ENCODE peak calls at places on chromosomes 12 and 14, in five cellular contexts. I is heart left ventricle, S is Caco-2, B is left ventricle myocardium inferior, C is choroid plexus epithelial cell. L is an unnamed sample.

GRCh38 chr12:124828264-124829007 is 35.2 kb downstream of the SCARB1 start:
- DNase-seq in S (peak), C (peak), I (no peak), B (no peak), L (no peak)

GRCh38 chr14:75254901-75255300 is 23.7 kb upstream of the FOS start:
- DNase-seq in C (no peak), I (no peak), B (no peak), S (no peak), L (no peak)

GRCh38 chr12:68789144-68789878 is 18.7 kb upstream of the MDM2 start:
- DNase-seq in B (no peak), S (peak), C (no peak), I (no peak), L (no peak)

GRCh38 chr14:92660571-92660970 is 87.9 kb downstream of the LGMN start:
- DNase-seq in I (no peak), B (no peak), C (no peak), S (no peak), L (no peak)

GRCh38 chr12:112936264-112936663 is 2.0 kb upstream of the OAS3 start:
- DNase-seq in B (no peak), I (no peak), C (no peak), S (no peak), L (no peak)

GRCh38 chr12:76563061-76563460 is 3.5 kb upstream of the OSBPL8 start:
- DNase-seq in I (no peak), C (no peak), S (no peak), B (no peak), L (no peak)

GRCh38 chr14:75144944-75145343 is 18.1 kb upstream of the NEK9 start:
- DNase-seq in I (no peak), B (no peak), C (peak), S (no peak), L (no peak)

GRCh38 chr12:3632256-3633240 is 120.4 kb downstream of the CRACR2A start:
- DNase-seq in B (no peak), S (no peak), C (peak), I (no peak), L (peak)

GRCh38 chr12:25328082-25328712 is 77.5 kb upstream of the KRAS start:
- DNase-seq in S (no peak), B (no peak), C (peak), I (no peak), L (peak)

GRCh38 chr12:11702959-11703358 is 53.5 kb downstream of the ETV6 start:
- DNase-seq in C (no peak), I (no peak), B (no peak), S (no peak), L (no peak)

GRCh38 chr12:111014547-111014946 is 94.2 kb upstream of the MYL2 start:
- DNase-seq in C (no peak), B (no peak), I (no peak), S (no peak), L (no peak)

GRCh38 chr14:99214701-99215100 is 57.3 kb downstream of the BCL11B start:
- DNase-seq in C (no peak), I (no peak), B (no peak), S (no peak), L (no peak)

GRCh38 chr14:43168374-43168925 is 1338.6 kb downstream of the FSCB start:
- DNase-seq in I (no peak), B (no peak), S (no peak), C (no peak), L (no peak)

GRCh38 chr12:104466694-104467345 is 10.1 kb downstream of the CHST11 start:
- DNase-seq in S (no peak), I (no peak), B (no peak), C (no peak), L (no peak)

GRCh38 chr14:64478634-64479250 is 13.4 kb downstream of the AKAP5 start:
- DNase-seq in S (no peak), C (peak), I (no peak), B (no peak), L (peak)

GRCh38 chr14:89221109-89221508 is 195.9 kb downstream of the FOXN3 start:
- DNase-seq in C (peak), S (no peak), I (no peak), B (no peak), L (peak)

GRCh38 chr12:113057565-113058485 is 1.3 kb downstream of the DTX1 start:
- DNase-seq in S (no peak), C (no peak), I (no peak), B (no peak), L (no peak)

GRCh38 chr12:112393328-112393727 is 11.1 kb upstream of the HECTD4 start:
- DNase-seq in I (no peak), B (no peak), S (no peak), C (no peak), L (no peak)

GRCh38 chr12:131980263-131980662 is 30.5 kb downstream of the EP400 start:
- DNase-seq in I (no peak), S (no peak), B (no peak), C (peak), L (peak)

GRCh38 chr12:29160230-29160629 is 11.2 kb downstream of the FAR2 start:
- DNase-seq in C (no peak), I (no peak), B (no peak), S (no peak), L (no peak)

GRCh38 chr12:66103011-66103913 is 27.3 kb downstream of the LLPH start:
- DNase-seq in S (no peak), C (no peak), B (no peak), I (no peak), L (no peak)

GRCh38 chr12:50572275-50572674 is 67.5 kb downstream of the DIP2B start:
- DNase-seq in B (no peak), I (no peak), S (no peak), C (peak), L (peak)

GRCh38 chr12:120692524-120693033 is 5.6 kb downstream of the MLEC start:
- DNase-seq in S (no peak), I (no peak), B (no peak), C (peak), L (peak)

GRCh38 chr14:26194816-26195215 is 403.0 kb downstream of the NOVA1 start:
- DNase-seq in B (no peak), S (no peak), C (no peak), I (no peak), L (no peak)

GRCh38 chr12:66964629-66965028 is 285.8 kb upstream of the GRIP1 start:
- DNase-seq in C (peak), I (no peak), S (no peak), B (no peak), L (no peak)

GRCh38 chr12:47079365-47079893 is at the start of gene PCED1B:
- DNase-seq in B (peak), I (peak), S (peak), C (peak), L (peak)

GRCh38 chr14:81095539-81095938 is 125.2 kb downstream of the GTF2A1 start:
- DNase-seq in I (no peak), C (no peak), S (no peak), B (no peak), L (no peak)

GRCh38 chr12:29164477-29165163 is 15.5 kb downstream of the FAR2 start:
- DNase-seq in C (peak), I (no peak), S (no peak), B (no peak), L (peak)

GRCh38 chr12:64893961-64894360 is 69.5 kb downstream of the TBC1D30 start:
- DNase-seq in B (no peak), C (peak), S (no peak), I (no peak), L (peak)

GRCh38 chr12:66453111-66453510 is 150.8 kb downstream of the HELB start:
- DNase-seq in C (no peak), I (no peak), B (no peak), S (no peak), L (no peak)

GRCh38 chr12:127607146-127607725 is 659.7 kb upstream of the TMEM132C start:
- DNase-seq in B (no peak), C (no peak), S (no peak), I (no peak), L (no peak)

GRCh38 chr12:111437816-111438454 is 32.2 kb downstream of the SH2B3 start:
- DNase-seq in C (peak), I (no peak), B (no peak), S (no peak), L (peak)

GRCh38 chr12:3257411-3257810 is 180.2 kb downstream of the TSPAN9 start:
- DNase-seq in B (no peak), S (no peak), C (no peak), I (no peak), L (no peak)

GRCh38 chr12:14071833-14072232 is 90.4 kb upstream of the GRIN2B start:
- DNase-seq in I (no peak), S (no peak), B (no peak), C (no peak), L (no peak)

DNA sequence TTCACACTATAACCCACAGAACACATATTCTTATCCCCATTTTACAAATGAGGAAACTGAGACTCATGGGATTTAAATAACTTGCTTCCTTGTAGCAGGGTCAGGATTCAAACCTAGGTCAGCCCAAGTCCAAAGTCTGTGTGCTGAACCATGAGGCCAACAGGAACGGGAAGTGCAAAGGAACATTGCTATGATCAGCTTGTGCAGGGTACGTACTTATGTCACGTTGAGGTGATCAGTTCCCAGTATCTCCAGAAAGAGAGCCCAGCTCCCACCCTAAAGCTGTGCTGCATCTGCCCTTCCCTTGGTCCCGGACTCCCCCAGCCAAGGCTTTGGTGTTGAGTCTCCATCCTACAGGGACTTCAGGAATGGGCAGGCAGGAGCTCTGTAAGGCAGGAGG is 82.7 kb upstream of the FICD start:
- DNase-seq in C (no peak), I (no peak), B (no peak), S (no peak), L (no peak)
- TF ChIP-seq CTCF in C (no peak), I (no peak), B (no peak), S (no peak), L (no peak)

DNA sequence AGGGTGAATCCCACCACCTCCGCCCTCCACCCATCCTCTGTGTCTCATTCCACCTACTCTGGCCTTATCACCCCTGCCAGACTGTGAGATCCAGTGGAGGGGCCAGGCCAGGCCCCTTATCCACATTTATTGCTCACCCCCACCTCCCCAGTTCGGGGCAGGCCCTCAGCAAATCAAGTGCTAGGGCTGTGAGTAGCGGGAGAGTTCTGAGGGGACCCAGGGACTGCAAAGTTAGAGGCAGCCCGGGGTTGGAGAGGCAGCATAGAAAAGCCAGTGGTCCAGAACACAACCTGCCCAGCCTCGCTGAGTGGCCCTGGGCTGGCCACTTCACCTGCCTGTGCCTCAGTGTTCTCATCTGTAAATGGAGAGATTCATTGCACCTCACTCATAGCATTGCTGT is 27.2 kb upstream of the ACTN1 start:
- DNase-seq in C (no peak), I (no peak), S (no peak), B (no peak), L (no peak)
- H3K4me3 ChIP-seq in C (no peak), I (no peak), S (no peak), B (no peak), L (no peak)

DNA sequence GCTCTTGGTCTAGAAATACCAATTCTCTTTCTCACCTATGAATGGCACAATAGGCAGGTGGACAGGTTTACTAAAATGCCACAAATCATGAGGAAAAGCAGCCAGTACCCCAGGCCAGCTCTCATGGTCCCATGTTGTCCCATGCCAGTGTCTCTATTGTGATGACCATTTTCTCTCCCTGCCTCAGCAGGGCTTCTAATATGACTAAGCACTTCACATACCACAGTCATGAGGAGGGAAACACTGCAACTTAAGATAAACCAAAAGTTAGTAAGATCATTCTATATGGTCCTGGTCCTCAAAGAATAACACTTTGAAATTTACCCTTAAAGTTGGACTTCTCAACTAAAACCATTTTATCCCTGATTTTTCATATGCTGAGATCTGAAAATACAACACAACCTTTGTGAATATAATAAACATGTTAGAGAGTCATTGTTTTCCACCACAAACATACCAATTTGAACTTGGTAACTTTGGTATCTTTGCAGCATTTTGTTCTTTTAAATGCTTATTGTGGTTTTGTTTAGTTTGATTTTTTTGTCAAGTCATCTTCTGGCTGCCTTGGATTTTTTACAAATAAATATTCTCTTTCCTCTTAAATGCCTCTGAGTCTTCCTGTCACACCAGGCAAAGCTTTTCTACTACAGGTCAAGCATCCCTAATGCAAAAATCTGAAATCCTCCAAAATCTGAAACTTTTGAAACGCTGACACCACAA is 3.5 kb downstream of the TTC5 start:
- DNase-seq in B (no peak), I (no peak), S (no peak), C (peak), L (peak)
- TF ChIP-seq CTCF in B (no peak), I (no peak), S (no peak), C (no peak), L (no peak)

GRCh38 chr14:68816183-68816942 is 23.5 kb upstream of the ZFP36L1 start:
- DNase-seq in I (peak), S (peak), B (peak), C (peak), L (peak)

GRCh38 chr14:68815288-68816182 is 22.7 kb upstream of the ZFP36L1 start:
- DNase-seq in C (no peak), I (no peak), S (no peak), B (no peak), L (no peak)

GRCh38 chr14:68819260-68819691 is 26.4 kb upstream of the ZFP36L1 start:
- DNase-seq in S (peak), I (no peak), C (peak), B (no peak), L (peak)

GRCh38 chr14:68817513-68818212 is 24.8 kb upstream of the ZFP36L1 start:
- DNase-seq in S (no peak), C (no peak), B (no peak), I (no peak), L (no peak)

GRCh38 chr14:68816943-68817430 is 24.1 kb upstream of the ZFP36L1 start:
- DNase-seq in I (no peak), S (no peak), C (no peak), B (no peak), L (no peak)
- H3K4me3 ChIP-seq in I (no peak), S (no peak), C (peak), B (peak), L (no peak)

GRCh38 chr14:83071888-83072501 is 1538.3 kb upstream of the SEL1L start:
- DNase-seq in C (peak), B (no peak), I (no peak), S (no peak), L (peak)
- TF ChIP-seq CTCF in C (peak), B (no peak), I (no peak), S (peak), L (peak)